ENCODE peak calls at places on chromosome 20, in nine cellular contexts. H, G, L, N, W, I, M, K and V are unnamed samples.

GRCh38 chr20:24034820-24035219 is 46.2 kb upstream of the GGTLC1 start:
- DNase-seq in H (no peak), L (peak; percentile 32), G (no peak), N (no peak), I (no peak), K (no peak), M (peak; percentile 79), W (no peak), V (peak; percentile 88)

GRCh38 chr20:57211949-57212889 is 54.2 kb downstream of the BMP7 start:
- DNase-seq in N (peak; percentile 83), L (peak; percentile 89), G (peak; percentile 88), W (peak; percentile 75), I (peak; percentile 84), M (peak; percentile 91), H (peak; percentile 85), K (peak; percentile 67), V (peak; percentile 79)

GRCh38 chr20:13694420-13695150 is 55.9 kb upstream of the TASP1 start:
- DNase-seq in G (no peak), W (no peak), H (no peak), K (no peak), I (no peak), N (no peak), M (no peak), L (no peak), V (no peak)

GRCh38 chr20:62678553-62678952 is 30.1 kb upstream of the NTSR1 start:
- DNase-seq in G (no peak), M (no peak), I (no peak), L (no peak), K (no peak), N (no peak), W (no peak), H (no peak), V (no peak)

GRCh38 chr20:8331740-8332412 is 199.8 kb downstream of the PLCB1 start:
- DNase-seq in L (no peak), M (no peak), K (no peak), G (no peak), I (peak; percentile 79), H (no peak), N (peak; percentile 79), W (peak; percentile 31), V (peak; percentile 8)

GRCh38 chr20:1734269-1734858 is 76.8 kb upstream of the SIRPG start:
- DNase-seq in L (no peak), H (no peak), I (peak; percentile 40), G (no peak), W (no peak), M (peak; percentile 36), K (no peak), N (no peak), V (peak; percentile 40)

GRCh38 chr20:36744243-36744642 is 1.6 kb downstream of the NDRG3 start:
- DNase-seq in M (no peak), G (no peak), N (no peak), W (no peak), L (no peak), K (no peak), H (no peak), I (no peak), V (no peak)

GRCh38 chr20:64090165-64090564 is 6.0 kb upstream of the LKAAEAR1 start:
- DNase-seq in H (no peak), N (no peak), I (no peak), L (no peak), M (no peak), K (no peak), G (no peak), W (no peak), V (no peak)

GRCh38 chr20:59027746-59028320 is 4.3 kb downstream of the ATP5F1E start:
- DNase-seq in L (no peak), I (peak; percentile 77), M (peak; percentile 59), K (no peak), N (no peak), W (no peak), H (no peak), G (no peak), V (no peak)

GRCh38 chr20:47727909-47728361 is 57.3 kb downstream of the SULF2 start:
- DNase-seq in K (no peak), L (no peak), H (no peak), G (no peak), M (no peak), N (peak; percentile 64), I (no peak), W (no peak), V (no peak)
- H3K4me3 ChIP-seq in K (no peak overlapping the region), L (no peak overlapping the region), H (no peak overlapping the region), G (no peak overlapping the region), M (no peak overlapping the region), N (no peak overlapping the region), I (no peak overlapping the region), W (no peak overlapping the region), V (no peak overlapping the region)

GRCh38 chr20:15977026-15977425 is 596.2 kb downstream of the KIF16B start:
- DNase-seq in H (no peak), I (no peak), N (no peak), K (no peak), G (no peak), W (no peak), M (no peak), L (no peak), V (no peak)
- H3K4me3 ChIP-seq in H (no peak overlapping the region), I (no peak overlapping the region), N (no peak overlapping the region), K (no peak overlapping the region), G (no peak overlapping the region), W (no peak overlapping the region), M (no peak overlapping the region), L (no peak overlapping the region), V (no peak overlapping the region)

GRCh38 chr20:52974155-52974554 is 2.0 kb downstream of the TSHZ2 start:
- DNase-seq in H (no peak), K (no peak), I (peak; percentile 50), N (no peak), M (peak; percentile 54), G (no peak), L (no peak), W (no peak), V (no peak)

GRCh38 chr20:52972190-52972937 is at the start of gene TSHZ2:
- DNase-seq in L (no peak), I (peak; percentile 84), W (peak; percentile 58), H (peak; percentile 76), N (peak; percentile 81), G (peak; percentile 70), M (peak; percentile 81), K (no peak), V (peak; percentile 50)

GRCh38 chr20:52971498-52972189 is 514 bp upstream of the TSHZ2 start:
- DNase-seq in K (no peak), M (no peak), I (no peak), G (no peak), N (no peak), W (no peak), H (no peak), L (no peak), V (no peak)

GRCh38 chr20:52975024-52975732 is 3.0 kb downstream of the TSHZ2 start:
- DNase-seq in M (peak; percentile 36), W (no peak), N (no peak), G (no peak), H (no peak), K (no peak), L (no peak), I (peak; percentile 34), V (peak; percentile 56)

GRCh38 chr20:52972965-52973819 is 1.0 kb downstream of the TSHZ2 start:
- DNase-seq in K (no peak), H (no peak), N (peak; percentile 71), I (peak; percentile 10), W (peak; percentile 21), M (peak; percentile 60), G (peak; percentile 78), L (no peak), V (no peak)
- H3K4me3 ChIP-seq in K (peak overlapping the region; percentile 56), H (no peak overlapping the region), N (peak overlapping the region; percentile 66), I (peak overlapping the region; percentile 56), W (peak overlapping the region; percentile 61), M (peak overlapping the region; percentile 85), G (peak overlapping the region; percentile 85), L (peak overlapping the region; percentile 44), V (peak overlapping the region; percentile 77)

DNA sequence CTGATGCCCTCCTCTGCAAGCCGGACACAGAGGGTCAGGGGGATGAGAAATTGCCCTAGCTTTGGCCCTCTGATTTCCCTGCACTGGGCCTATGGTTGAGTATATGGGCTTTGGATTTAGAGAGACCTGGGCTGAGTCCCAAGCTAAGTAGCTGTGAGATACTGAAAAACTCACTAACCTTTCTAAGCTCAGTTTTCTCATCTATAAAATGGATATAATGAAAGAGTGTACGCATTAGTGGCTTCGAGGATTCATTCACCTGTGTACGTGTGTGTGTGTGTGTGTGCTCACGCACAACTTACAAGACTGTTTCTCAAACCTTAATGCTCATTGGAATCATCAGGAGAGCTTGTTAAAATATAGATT is 12.7 kb upstream of the RBPJL start:
- DNase-seq in W (no peak), N (no peak), G (no peak), L (no peak), K (no peak), I (no peak), H (no peak), M (no peak), V (no peak)
- H3K4me3 ChIP-seq in W (peak overlapping the region; percentile 62), N (peak overlapping the region; percentile 51), G (peak overlapping the region; percentile 15), L (no peak overlapping the region), K (no peak overlapping the region), I (no peak overlapping the region), H (no peak overlapping the region), M (peak overlapping the region; percentile 50), V (no peak overlapping the region)

GRCh38 chr20:3406481-3407425 is 716 bp downstream of the DNAAF9 start:
- DNase-seq in K (peak; percentile 35), L (peak; percentile 64), N (peak; percentile 69), H (no peak), I (peak; percentile 83), W (no peak), G (peak; percentile 64), M (peak; percentile 40), V (peak; percentile 30)

GRCh38 chr20:3407426-3408250 is at the start of gene DNAAF9:
- DNase-seq in N (peak; percentile 92), G (peak; percentile 92), W (peak; percentile 76), M (peak; percentile 90), I (peak; percentile 69), L (peak; percentile 92), K (peak; percentile 68), H (peak; percentile 91), V (peak; percentile 82)

GRCh38 chr20:3404402-3404801 is 3.1 kb downstream of the DNAAF9 start:
- DNase-seq in G (no peak), L (no peak), N (no peak), W (no peak), M (no peak), K (no peak), I (no peak), H (no peak), V (peak; percentile 5)

GRCh38 chr20:3405139-3405538 is 2.3 kb downstream of the DNAAF9 start:
- DNase-seq in H (no peak), W (no peak), N (no peak), I (no peak), L (no peak), K (no peak), G (no peak), M (peak; percentile 47), V (peak; percentile 85)

GRCh38 chr20:3405696-3406358 is 1.6 kb downstream of the DNAAF9 start:
- DNase-seq in K (no peak), M (peak; percentile 1), N (no peak), W (no peak), H (no peak), I (peak; percentile 6), L (no peak), G (no peak), V (peak; percentile 20)
- H3K4me3 ChIP-seq in K (peak overlapping the region; percentile 89), M (peak overlapping the region; percentile 70), N (peak overlapping the region; percentile 97), W (peak overlapping the region; percentile 75), H (peak overlapping the region; percentile 91), I (peak overlapping the region; percentile 91), L (peak overlapping the region; percentile 83), G (peak overlapping the region; percentile 97), V (peak overlapping the region; percentile 57)